ENCODE peak calls at places on chromosomes 7 and 10, in five cellular contexts. One of them, this sample, is unnamed.
A peak's percentile ranks its signal among the peaks of the same experiment; 100 is the strongest.

GRCh38 chr7:7802531-7802930 is 84.1 kb upstream of the RPA3 start:
- DNase-seq in A549: no peak
- DNase-seq in K562: no peak
- DNase-seq in GM12878: no peak
- DNase-seq in HepG2: no peak
- DNase-seq in this sample: no peak

GRCh38 chr7:42980514-42980913 is 48.3 kb downstream of the MRPL32 start:
- DNase-seq in A549: no peak
- DNase-seq in K562: no peak
- DNase-seq in GM12878: no peak
- DNase-seq in HepG2: no peak
- DNase-seq in this sample: no peak

GRCh38 chr10:12340937-12341336 is 8.4 kb upstream of the CAMK1D start:
- DNase-seq in A549: no peak
- DNase-seq in K562: no peak
- DNase-seq in GM12878: no peak
- DNase-seq in HepG2: no peak
- DNase-seq in this sample: no peak

GRCh38 chr7:5065107-5065407 is 19.4 kb downstream of the RBAK start:
- DNase-seq in A549: no peak
- DNase-seq in K562: no peak
- DNase-seq in GM12878: no peak
- DNase-seq in HepG2: no peak
- DNase-seq in this sample: no peak

GRCh38 chr10:18601321-18601720 is 50.1 kb downstream of the NSUN6 start:
- DNase-seq in A549: no peak
- DNase-seq in K562: no peak
- DNase-seq in GM12878: no peak
- DNase-seq in HepG2: no peak
- DNase-seq in this sample: peak; percentile 5

GRCh38 chr7:30927559-30927958 is 15.9 kb downstream of the AQP1 start:
- DNase-seq in A549: no peak
- DNase-seq in K562: no peak
- DNase-seq in GM12878: no peak
- DNase-seq in HepG2: no peak
- DNase-seq in this sample: no peak

GRCh38 chr10:131519723-131520122 is 208.2 kb upstream of the TCERG1L start:
- DNase-seq in A549: no peak
- DNase-seq in K562: no peak
- DNase-seq in GM12878: no peak
- DNase-seq in HepG2: no peak
- DNase-seq in this sample: no peak

GRCh38 chr10:75399461-75400162 is 2.0 kb downstream of the ZNF503 start:
- DNase-seq in A549: peak; percentile 70
- DNase-seq in K562: peak; percentile 63
- DNase-seq in GM12878: no peak
- DNase-seq in HepG2: peak; percentile 36
- DNase-seq in this sample: peak; percentile 82

GRCh38 chr7:41641006-41641714 is 61.7 kb downstream of the INHBA start:
- DNase-seq in A549: no peak
- DNase-seq in K562: no peak
- DNase-seq in GM12878: no peak
- DNase-seq in HepG2: no peak
- DNase-seq in this sample: no peak

GRCh38 chr10:8084799-8085198 is 30.3 kb downstream of the GATA3 start:
- DNase-seq in A549: no peak
- DNase-seq in K562: no peak
- DNase-seq in GM12878: no peak
- DNase-seq in HepG2: no peak
- DNase-seq in this sample: no peak

GRCh38 chr7:33922820-33923219 is 17.5 kb downstream of the BMPER start:
- DNase-seq in A549: no peak
- DNase-seq in K562: no peak
- DNase-seq in GM12878: no peak
- DNase-seq in HepG2: no peak
- DNase-seq in this sample: no peak

GRCh38 chr10:72630144-72630543 is 4.3 kb upstream of the MICU1 start:
- DNase-seq in A549: no peak
- DNase-seq in K562: no peak
- DNase-seq in GM12878: no peak
- DNase-seq in HepG2: no peak
- DNase-seq in this sample: no peak

GRCh38 chr7:43577485-43577951 is 5.4 kb upstream of the STK17A start:
- DNase-seq in A549: peak; percentile 59
- DNase-seq in K562: peak; percentile 93
- DNase-seq in GM12878: no peak
- DNase-seq in HepG2: no peak
- DNase-seq in this sample: no peak

DNA sequence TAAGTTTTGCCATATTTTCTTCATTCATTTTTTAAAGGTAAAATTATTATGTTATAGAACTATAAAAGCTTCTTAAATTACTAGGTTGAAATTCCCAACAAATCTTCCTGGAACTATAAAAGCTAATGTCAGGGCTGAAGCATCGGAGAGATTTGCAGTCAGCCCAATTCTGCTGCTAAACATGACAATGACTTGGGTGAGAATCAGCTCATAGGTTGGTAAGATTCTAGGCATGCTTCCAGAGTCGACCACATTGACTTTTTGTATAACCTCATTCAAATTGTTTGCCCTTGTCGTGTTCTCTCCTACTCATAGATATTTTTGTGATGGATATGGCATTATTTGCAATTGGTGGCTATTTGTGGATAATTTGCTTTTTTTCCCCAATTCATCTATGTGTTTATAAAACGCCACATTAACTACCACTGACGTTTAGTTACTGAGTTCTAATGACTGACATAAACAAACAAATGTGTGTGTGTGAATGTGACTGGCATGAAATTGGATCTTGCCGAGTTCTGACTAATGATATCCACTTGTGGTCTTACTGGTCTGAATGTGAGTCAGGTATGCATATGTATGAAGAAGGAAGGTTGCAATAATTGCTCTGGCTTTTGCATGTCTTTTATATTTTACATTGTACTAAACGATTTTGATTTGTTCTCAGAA is 579.8 kb downstream of the PARD3 start:
- DNase-seq in A549: no peak
- DNase-seq in K562: no peak
- DNase-seq in GM12878: no peak
- DNase-seq in HepG2: no peak
- DNase-seq in this sample: peak; percentile 15
- TF ChIP-seq JUNB in A549: no peak
- TF ChIP-seq JUNB in K562: no peak
- TF ChIP-seq JUNB in GM12878: no peak
- TF ChIP-seq JUNB in HepG2: no peak
- TF ChIP-seq JUNB in this sample: no peak

GRCh38 chr10:62759599-62760175 is 44.8 kb upstream of the ADO start:
- DNase-seq in A549: no peak
- DNase-seq in K562: no peak
- DNase-seq in GM12878: no peak
- DNase-seq in HepG2: no peak
- DNase-seq in this sample: no peak
- TF ChIP-seq JUNB in A549: no peak
- TF ChIP-seq JUNB in K562: no peak
- TF ChIP-seq JUNB in GM12878: no peak
- TF ChIP-seq JUNB in HepG2: no peak
- TF ChIP-seq JUNB in this sample: no peak

DNA sequence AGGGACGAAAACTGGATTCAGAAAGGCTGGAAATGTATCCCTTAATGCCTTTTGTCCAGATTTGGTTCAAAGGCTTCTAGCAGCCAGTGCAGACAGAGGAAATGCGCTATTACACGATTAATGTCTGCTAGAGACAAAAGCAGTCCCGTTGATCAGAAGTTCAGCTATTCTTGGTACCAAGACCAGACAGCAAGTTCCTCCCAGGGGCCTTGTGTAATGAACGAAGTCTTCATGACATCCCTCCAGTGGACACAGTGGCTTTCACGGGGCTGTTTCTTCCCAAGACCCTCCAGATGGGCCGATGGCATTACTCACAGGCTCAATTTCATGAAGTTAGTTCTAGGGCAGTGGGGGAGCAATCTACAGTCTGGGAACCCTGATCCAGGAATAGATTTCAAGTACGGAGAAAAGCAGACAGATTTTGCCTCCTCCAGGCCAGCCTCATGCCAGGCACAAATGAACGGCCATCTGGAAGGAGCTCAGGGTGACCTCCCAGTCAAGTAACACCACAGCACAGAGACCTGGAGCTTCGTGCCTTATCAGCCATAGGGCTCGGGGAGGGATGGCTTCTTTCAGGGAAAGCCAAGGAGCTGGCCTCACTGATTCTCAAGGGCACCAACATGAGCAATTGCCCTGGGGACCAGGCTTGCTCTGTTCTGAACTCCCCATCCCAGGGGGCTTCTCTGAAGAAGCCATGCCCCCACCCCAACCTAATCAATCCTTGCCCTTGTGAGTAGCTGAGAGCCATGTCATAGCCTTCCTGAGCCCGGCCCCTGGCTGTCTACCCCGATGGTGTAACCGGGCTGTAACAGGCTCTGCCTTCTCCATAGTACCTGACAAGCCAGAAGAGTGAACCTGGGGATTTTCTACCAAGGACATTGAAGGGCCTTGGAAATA is 101.1 kb downstream of the PRKAG2 start:
- DNase-seq in A549: no peak
- DNase-seq in K562: no peak
- DNase-seq in GM12878: no peak
- DNase-seq in HepG2: no peak
- DNase-seq in this sample: no peak
- TF ChIP-seq JUNB in A549: no peak
- TF ChIP-seq JUNB in K562: no peak
- TF ChIP-seq JUNB in GM12878: no peak
- TF ChIP-seq JUNB in HepG2: no peak
- TF ChIP-seq JUNB in this sample: no peak

GRCh38 chr7:131654668-131655326 is 98.4 kb upstream of the PODXL start:
- DNase-seq in A549: peak; percentile 87
- DNase-seq in K562: peak; percentile 85
- DNase-seq in GM12878: peak; percentile 4
- DNase-seq in HepG2: peak; percentile 45
- DNase-seq in this sample: peak; percentile 94
- TF ChIP-seq JUNB in A549: no peak
- TF ChIP-seq JUNB in K562: no peak
- TF ChIP-seq JUNB in GM12878: no peak
- TF ChIP-seq JUNB in HepG2: no peak
- TF ChIP-seq JUNB in this sample: no peak

This sample was measured in GM23338.